ENCODE peak calls at places on chromosome X, in eight cellular contexts. One of them, this sample, is unnamed.

GRCh38 chrX:154458116-154458953 is at the start of gene PLXNA3:
- DNase-seq in lung: no peak
- DNase-seq in OCI-LY7: peak; percentile 48
- DNase-seq in neural crest cell: peak; percentile 56
- DNase-seq in RWPE1: peak; percentile 44
- DNase-seq in glutamatergic neuron: peak; percentile 71
- DNase-seq in CD4-positive, alpha-beta T cell: peak; percentile 65
- DNase-seq in astrocyte of the spinal cord: no peak
- DNase-seq in this sample: no peak

GRCh38 chrX:133660356-133660755 is 245.1 kb upstream of the GPC4 start:
- DNase-seq in lung: no peak
- DNase-seq in OCI-LY7: no peak
- DNase-seq in neural crest cell: no peak
- DNase-seq in RWPE1: no peak
- DNase-seq in glutamatergic neuron: no peak
- DNase-seq in CD4-positive, alpha-beta T cell: no peak
- DNase-seq in astrocyte of the spinal cord: peak; percentile 36
- DNase-seq in this sample: no peak

GRCh38 chrX:123648028-123648810 is 84.6 kb downstream of the THOC2 start:
- DNase-seq in lung: peak; percentile 47
- DNase-seq in OCI-LY7: no peak
- DNase-seq in neural crest cell: peak; percentile 5
- DNase-seq in RWPE1: no peak
- DNase-seq in glutamatergic neuron: peak; percentile 44
- DNase-seq in CD4-positive, alpha-beta T cell: no peak
- DNase-seq in astrocyte of the spinal cord: peak; percentile 78
- DNase-seq in this sample: no peak

GRCh38 chrX:133685806-133686205 is 270.5 kb upstream of the GPC4 start:
- DNase-seq in lung: no peak
- DNase-seq in OCI-LY7: no peak
- DNase-seq in neural crest cell: no peak
- DNase-seq in RWPE1: no peak
- DNase-seq in glutamatergic neuron: peak; percentile 73
- DNase-seq in CD4-positive, alpha-beta T cell: no peak
- DNase-seq in astrocyte of the spinal cord: no peak
- DNase-seq in this sample: no peak

GRCh38 chrX:150084474-150085229 is 146.4 kb upstream of the EOLA2 start:
- DNase-seq in lung: no peak
- DNase-seq in OCI-LY7: no peak
- DNase-seq in neural crest cell: no peak
- DNase-seq in RWPE1: no peak
- DNase-seq in glutamatergic neuron: no peak
- DNase-seq in CD4-positive, alpha-beta T cell: no peak
- DNase-seq in astrocyte of the spinal cord: peak; percentile 66
- DNase-seq in this sample: no peak

GRCh38 chrX:152901816-152902501 is 4.1 kb downstream of the ZNF185 start:
- DNase-seq in lung: no peak
- DNase-seq in OCI-LY7: no peak
- DNase-seq in neural crest cell: no peak
- DNase-seq in RWPE1: no peak
- DNase-seq in glutamatergic neuron: no peak
- DNase-seq in CD4-positive, alpha-beta T cell: no peak
- DNase-seq in astrocyte of the spinal cord: peak; percentile 29
- DNase-seq in this sample: no peak

GRCh38 chrX:130039847-130040246 is 57.4 kb downstream of the BCORL1 start:
- DNase-seq in lung: peak; percentile 32
- DNase-seq in OCI-LY7: no peak
- DNase-seq in neural crest cell: no peak
- DNase-seq in RWPE1: no peak
- DNase-seq in glutamatergic neuron: no peak
- DNase-seq in CD4-positive, alpha-beta T cell: no peak
- DNase-seq in astrocyte of the spinal cord: no peak
- DNase-seq in this sample: no peak

GRCh38 chrX:70044541-70045245 is 5.0 kb downstream of the AWAT2 start:
- DNase-seq in lung: no peak
- DNase-seq in OCI-LY7: no peak
- DNase-seq in neural crest cell: no peak
- DNase-seq in RWPE1: no peak
- DNase-seq in glutamatergic neuron: no peak
- DNase-seq in CD4-positive, alpha-beta T cell: no peak
- DNase-seq in astrocyte of the spinal cord: no peak
- DNase-seq in this sample: no peak

GRCh38 chrX:97897998-97898397 is 1014.3 kb downstream of the RPA4 start:
- DNase-seq in lung: no peak
- DNase-seq in OCI-LY7: no peak
- DNase-seq in neural crest cell: no peak
- DNase-seq in RWPE1: no peak
- DNase-seq in glutamatergic neuron: no peak
- DNase-seq in CD4-positive, alpha-beta T cell: no peak
- DNase-seq in astrocyte of the spinal cord: no peak
- DNase-seq in this sample: no peak

GRCh38 chrX:7552758-7553157 is 290.2 kb upstream of the VCX start:
- DNase-seq in lung: no peak
- DNase-seq in OCI-LY7: peak; percentile 0
- DNase-seq in neural crest cell: no peak
- DNase-seq in RWPE1: no peak
- DNase-seq in glutamatergic neuron: no peak
- DNase-seq in CD4-positive, alpha-beta T cell: no peak
- DNase-seq in astrocyte of the spinal cord: no peak
- DNase-seq in this sample: no peak

GRCh38 chrX:108537005-108537404 is 97.4 kb downstream of the COL4A5 start:
- DNase-seq in lung: no peak
- DNase-seq in OCI-LY7: peak; percentile 24
- DNase-seq in neural crest cell: peak; percentile 31
- DNase-seq in RWPE1: peak; percentile 13
- DNase-seq in glutamatergic neuron: no peak
- DNase-seq in CD4-positive, alpha-beta T cell: no peak
- DNase-seq in astrocyte of the spinal cord: peak; percentile 45
- DNase-seq in this sample: no peak

GRCh38 chrX:7147431-7147977 is at the start of gene STS:
- DNase-seq in lung: peak; percentile 33
- DNase-seq in OCI-LY7: peak; percentile 63
- DNase-seq in neural crest cell: peak; percentile 39
- DNase-seq in RWPE1: no peak
- DNase-seq in glutamatergic neuron: peak; percentile 54
- DNase-seq in CD4-positive, alpha-beta T cell: peak; percentile 35
- DNase-seq in astrocyte of the spinal cord: peak; percentile 16
- DNase-seq in this sample: peak; percentile 23

GRCh38 chrX:109475174-109475891 is 6.6 kb downstream of the GUCY2F start:
- DNase-seq in lung: peak; percentile 44
- DNase-seq in OCI-LY7: no peak
- DNase-seq in neural crest cell: peak; percentile 65
- DNase-seq in RWPE1: peak; percentile 21
- DNase-seq in glutamatergic neuron: peak; percentile 35
- DNase-seq in CD4-positive, alpha-beta T cell: no peak
- DNase-seq in astrocyte of the spinal cord: peak; percentile 61
- DNase-seq in this sample: no peak

GRCh38 chrX:11533211-11533651 is 132.5 kb downstream of the ARHGAP6 start:
- DNase-seq in lung: no peak
- DNase-seq in OCI-LY7: peak; percentile 84
- DNase-seq in neural crest cell: no peak
- DNase-seq in RWPE1: peak; percentile 53
- DNase-seq in glutamatergic neuron: no peak
- DNase-seq in CD4-positive, alpha-beta T cell: no peak
- DNase-seq in astrocyte of the spinal cord: peak; percentile 88
- DNase-seq in this sample: no peak

GRCh38 chrX:47179221-47179927 is 14.3 kb upstream of the UBA1 start:
- DNase-seq in lung: no peak
- DNase-seq in OCI-LY7: no peak
- DNase-seq in neural crest cell: no peak
- DNase-seq in RWPE1: no peak
- DNase-seq in glutamatergic neuron: no peak
- DNase-seq in CD4-positive, alpha-beta T cell: no peak
- DNase-seq in astrocyte of the spinal cord: peak; percentile 26
- DNase-seq in this sample: no peak

GRCh38 chrX:12548746-12549145 is 242.5 kb upstream of the PRPS2 start:
- DNase-seq in lung: no peak
- DNase-seq in OCI-LY7: peak; percentile 26
- DNase-seq in neural crest cell: peak; percentile 12
- DNase-seq in RWPE1: peak; percentile 6
- DNase-seq in glutamatergic neuron: no peak
- DNase-seq in CD4-positive, alpha-beta T cell: no peak
- DNase-seq in astrocyte of the spinal cord: peak; percentile 18
- DNase-seq in this sample: no peak

GRCh38 chrX:720858-721257 is 90.3 kb downstream of the SHOX start:
- DNase-seq in lung: no peak
- DNase-seq in OCI-LY7: no peak
- DNase-seq in neural crest cell: no peak
- DNase-seq in RWPE1: no peak
- DNase-seq in glutamatergic neuron: no peak
- DNase-seq in CD4-positive, alpha-beta T cell: no peak
- DNase-seq in astrocyte of the spinal cord: no peak
- DNase-seq in this sample: no peak

GRCh38 chrX:13750812-13751211 is 16.3 kb downstream of the OFD1 start:
- DNase-seq in lung: no peak
- DNase-seq in OCI-LY7: no peak
- DNase-seq in neural crest cell: no peak
- DNase-seq in RWPE1: no peak
- DNase-seq in glutamatergic neuron: no peak
- DNase-seq in CD4-positive, alpha-beta T cell: no peak
- DNase-seq in astrocyte of the spinal cord: no peak
- DNase-seq in this sample: no peak

GRCh38 chrX:13750204-13750603 is 15.7 kb downstream of the OFD1 start:
- DNase-seq in lung: no peak
- DNase-seq in OCI-LY7: peak; percentile 64
- DNase-seq in neural crest cell: no peak
- DNase-seq in RWPE1: peak; percentile 18
- DNase-seq in glutamatergic neuron: no peak
- DNase-seq in CD4-positive, alpha-beta T cell: no peak
- DNase-seq in astrocyte of the spinal cord: peak; percentile 51
- DNase-seq in this sample: no peak

GRCh38 chrX:13752141-13752540 is 17.6 kb downstream of the OFD1 start:
- DNase-seq in lung: no peak
- DNase-seq in OCI-LY7: no peak
- DNase-seq in neural crest cell: no peak
- DNase-seq in RWPE1: no peak
- DNase-seq in glutamatergic neuron: no peak
- DNase-seq in CD4-positive, alpha-beta T cell: no peak
- DNase-seq in astrocyte of the spinal cord: no peak
- DNase-seq in this sample: no peak

GRCh38 chrX:13748486-13748885 is 13.9 kb downstream of the OFD1 start:
- DNase-seq in lung: no peak
- DNase-seq in OCI-LY7: no peak
- DNase-seq in neural crest cell: no peak
- DNase-seq in RWPE1: no peak
- DNase-seq in glutamatergic neuron: no peak
- DNase-seq in CD4-positive, alpha-beta T cell: no peak
- DNase-seq in astrocyte of the spinal cord: no peak
- DNase-seq in this sample: no peak

GRCh38 chrX:13747836-13748235 is 13.3 kb downstream of the OFD1 start:
- DNase-seq in lung: no peak
- DNase-seq in OCI-LY7: peak; percentile 46
- DNase-seq in neural crest cell: no peak
- DNase-seq in RWPE1: no peak
- DNase-seq in glutamatergic neuron: peak; percentile 20
- DNase-seq in CD4-positive, alpha-beta T cell: no peak
- DNase-seq in astrocyte of the spinal cord: peak; percentile 68
- DNase-seq in this sample: no peak
- TF ChIP-seq CTCF in lung: peak; percentile 7
- TF ChIP-seq CTCF in OCI-LY7: peak; percentile 69
- TF ChIP-seq CTCF in neural crest cell: peak; percentile 55
- TF ChIP-seq CTCF in RWPE1: peak; percentile 14
- TF ChIP-seq CTCF in glutamatergic neuron: no peak
- TF ChIP-seq CTCF in CD4-positive, alpha-beta T cell: no peak
- TF ChIP-seq CTCF in astrocyte of the spinal cord: peak; percentile 67
- TF ChIP-seq CTCF in this sample: no peak

DNA sequence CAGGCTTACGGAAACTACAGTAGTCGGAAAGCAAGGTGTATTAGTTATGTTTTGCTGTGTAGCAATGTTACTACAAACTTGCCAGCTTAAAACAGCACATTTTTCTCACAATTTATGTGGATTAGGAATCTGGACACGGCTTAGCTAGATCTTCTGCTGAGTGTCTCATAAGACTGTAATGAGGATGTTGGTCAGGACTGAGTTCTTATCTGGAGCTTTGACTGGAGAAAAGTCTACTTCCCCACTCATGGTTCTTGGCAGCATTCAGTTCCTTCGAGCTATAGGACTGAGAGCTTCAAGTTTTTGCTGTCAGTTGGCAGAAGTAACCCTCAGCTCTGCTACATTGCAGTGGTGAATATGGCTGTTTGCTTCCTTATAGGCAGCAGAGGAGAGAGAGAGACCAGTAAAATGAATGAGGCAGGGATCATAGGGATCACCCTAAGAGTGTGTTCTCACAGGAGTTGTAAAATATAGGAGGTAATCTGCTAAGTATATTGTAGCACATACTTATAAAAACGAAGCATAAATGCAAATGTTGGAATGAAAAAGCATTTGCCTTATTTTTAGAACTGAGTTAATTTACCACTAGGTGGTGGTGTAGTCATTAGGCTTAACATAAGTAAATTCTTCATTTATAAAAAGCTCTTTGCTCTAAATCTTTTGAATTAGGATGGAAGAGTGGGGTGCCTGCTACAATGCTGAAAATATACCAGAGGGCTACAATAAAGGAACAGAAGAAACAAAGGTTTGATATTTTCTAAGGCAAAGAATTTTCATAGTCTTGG is 38.6 kb downstream of the ALG13 start:
- DNase-seq in lung: no peak
- DNase-seq in OCI-LY7: peak; percentile 2
- DNase-seq in neural crest cell: no peak
- DNase-seq in RWPE1: no peak
- DNase-seq in glutamatergic neuron: no peak
- DNase-seq in CD4-positive, alpha-beta T cell: no peak
- DNase-seq in astrocyte of the spinal cord: peak; percentile 12
- DNase-seq in this sample: no peak
- TF ChIP-seq CTCF in lung: no peak
- TF ChIP-seq CTCF in OCI-LY7: peak; percentile 68
- TF ChIP-seq CTCF in neural crest cell: peak; percentile 61
- TF ChIP-seq CTCF in RWPE1: peak; percentile 14
- TF ChIP-seq CTCF in glutamatergic neuron: peak; percentile 23
- TF ChIP-seq CTCF in CD4-positive, alpha-beta T cell: peak; percentile 13
- TF ChIP-seq CTCF in astrocyte of the spinal cord: peak; percentile 27
- TF ChIP-seq CTCF in this sample: no peak

DNA sequence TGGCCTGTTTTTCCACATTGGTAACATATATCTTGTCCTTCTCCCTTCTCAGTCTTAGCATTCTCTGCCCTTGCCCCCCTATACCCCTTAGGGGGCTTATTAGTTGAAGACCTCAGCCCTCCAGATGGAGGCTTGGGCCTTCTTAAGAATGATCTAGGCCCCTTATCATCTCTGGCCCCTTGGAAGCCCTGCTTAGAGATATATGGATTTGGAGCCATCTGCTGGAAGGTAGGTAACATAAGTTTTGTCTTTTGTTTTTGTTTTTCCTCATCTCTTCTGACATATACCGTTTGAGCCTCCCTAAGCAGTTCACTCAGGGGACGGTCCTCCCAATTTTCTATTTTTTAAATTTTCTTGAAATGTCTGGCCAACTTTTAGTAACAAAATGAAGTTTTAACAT is 48.3 kb upstream of the NAP1L2 start:
- DNase-seq in lung: no peak
- DNase-seq in OCI-LY7: peak; percentile 4
- DNase-seq in neural crest cell: no peak
- DNase-seq in RWPE1: no peak
- DNase-seq in glutamatergic neuron: no peak
- DNase-seq in CD4-positive, alpha-beta T cell: no peak
- DNase-seq in astrocyte of the spinal cord: no peak
- DNase-seq in this sample: no peak
- TF ChIP-seq CTCF in lung: no peak
- TF ChIP-seq CTCF in OCI-LY7: peak; percentile 48
- TF ChIP-seq CTCF in neural crest cell: peak; percentile 47
- TF ChIP-seq CTCF in RWPE1: no peak
- TF ChIP-seq CTCF in glutamatergic neuron: no peak
- TF ChIP-seq CTCF in CD4-positive, alpha-beta T cell: no peak
- TF ChIP-seq CTCF in astrocyte of the spinal cord: no peak
- TF ChIP-seq CTCF in this sample: no peak

GRCh38 chrX:39438603-39439602 is 637.6 kb downstream of the MID1IP1 start:
- DNase-seq in lung: no peak
- DNase-seq in OCI-LY7: no peak
- DNase-seq in neural crest cell: no peak
- DNase-seq in RWPE1: no peak
- DNase-seq in glutamatergic neuron: no peak
- DNase-seq in CD4-positive, alpha-beta T cell: no peak
- DNase-seq in astrocyte of the spinal cord: no peak
- DNase-seq in this sample: no peak
- TF ChIP-seq CTCF in lung: no peak
- TF ChIP-seq CTCF in OCI-LY7: peak; percentile 25
- TF ChIP-seq CTCF in neural crest cell: peak; percentile 13
- TF ChIP-seq CTCF in RWPE1: no peak
- TF ChIP-seq CTCF in glutamatergic neuron: no peak
- TF ChIP-seq CTCF in CD4-positive, alpha-beta T cell: no peak
- TF ChIP-seq CTCF in astrocyte of the spinal cord: no peak
- TF ChIP-seq CTCF in this sample: no peak

This sample was measured in omental fat pad.